ENCODE peak calls at places on chromosome 3, in five cellular contexts. W is neuronal stem cell, P is H9, B is mesenchymal stem cell, U is H1. R is an unnamed sample.

GRCh38 chr3:23017800-23018199 is 185.3 kb upstream of the UBE2E2 start:
- DNase-seq in W (no peak), P (no peak), B (no peak), U (no peak), R (peak)

GRCh38 chr3:165753560-165753959 is 83.7 kb downstream of the BCHE start:
- DNase-seq in W (no peak), P (no peak), B (peak), U (no peak), R (no peak)

GRCh38 chr3:194139085-194139976 is 3.4 kb downstream of the HES1 start:
- DNase-seq in W (peak), P (peak), B (peak), U (peak), R (peak)

GRCh38 chr3:59374812-59375211 is 325.0 kb upstream of the CFAP20DC start:
- DNase-seq in W (peak), P (no peak), B (no peak), U (no peak), R (no peak)

GRCh38 chr3:194073926-194074325 is 62.0 kb upstream of the HES1 start:
- DNase-seq in W (no peak), P (no peak), B (no peak), U (no peak), R (no peak)

GRCh38 chr3:158703566-158703965 is 28.7 kb downstream of the RARRES1 start:
- DNase-seq in W (no peak), P (no peak), B (peak), U (no peak), R (peak)

GRCh38 chr3:152339881-152340505 is 71.3 kb downstream of the MBNL1 start:
- DNase-seq in W (no peak), P (no peak), B (no peak), U (no peak), R (peak)

GRCh38 chr3:113499081-113499480 is 15.9 kb downstream of the SPICE1 start:
- DNase-seq in W (no peak), P (no peak), B (no peak), U (no peak), R (no peak)

GRCh38 chr3:24299801-24300626 is 194.6 kb downstream of the THRB start:
- DNase-seq in W (no peak), P (no peak), B (peak), U (no peak), R (peak)

GRCh38 chr3:106769045-106769444 is 608.2 kb upstream of the CCDC54 start:
- DNase-seq in W (no peak), P (no peak), B (no peak), U (no peak), R (no peak)

GRCh38 chr3:102092617-102093466 is 243.5 kb downstream of the NFKBIZ start:
- DNase-seq in W (no peak), P (no peak), B (peak), U (no peak), R (no peak)

GRCh38 chr3:61158152-61158551 is 93.1 kb downstream of the FHIT start:
- DNase-seq in W (no peak), P (no peak), B (no peak), U (no peak), R (no peak)

GRCh38 chr3:112888388-112889085 is 41.9 kb upstream of the CD200R1L start:
- DNase-seq in W (no peak), P (no peak), B (no peak), U (no peak), R (no peak)

GRCh38 chr3:38129058-38129457 is 7.9 kb downstream of the ACAA1 start:
- DNase-seq in W (no peak), P (no peak), B (no peak), U (no peak), R (no peak)

GRCh38 chr3:47512416-47513124 is 942 bp downstream of the ELP6 start:
- DNase-seq in W (no peak), P (no peak), B (peak), U (no peak), R (no peak)

GRCh38 chr3:121809249-121809648 is 25.6 kb downstream of the IQCB1 start:
- DNase-seq in W (no peak), P (no peak), B (no peak), U (no peak), R (no peak)

GRCh38 chr3:58045084-58045483 is 36.9 kb downstream of the FLNB start:
- DNase-seq in W (no peak), P (no peak), B (no peak), U (no peak), R (no peak)

GRCh38 chr3:169256791-169257522 is 406.6 kb downstream of the MECOM start:
- DNase-seq in W (no peak), P (no peak), B (no peak), U (no peak), R (no peak)

GRCh38 chr3:160796813-160797164 is 40.8 kb downstream of the PPM1L start:
- DNase-seq in W (no peak), P (no peak), B (no peak), U (no peak), R (no peak)

GRCh38 chr3:13047296-13048165 is 25.7 kb downstream of the IQSEC1 start:
- DNase-seq in W (no peak), P (no peak), B (no peak), U (no peak), R (no peak)

GRCh38 chr3:115396801-115397200 is 226.5 kb upstream of the GAP43 start:
- DNase-seq in W (no peak), P (no peak), B (no peak), U (no peak), R (no peak)

GRCh38 chr3:61345020-61345419 is 93.8 kb upstream of the FHIT start:
- DNase-seq in W (no peak), P (no peak), B (no peak), U (no peak), R (no peak)

GRCh38 chr3:81496407-81497104 is 264.9 kb downstream of the GBE1 start:
- DNase-seq in W (no peak), P (no peak), B (no peak), U (no peak), R (peak)

GRCh38 chr3:117955196-117955595 is 1079.5 kb downstream of the IGSF11 start:
- DNase-seq in W (no peak), P (no peak), B (no peak), U (no peak), R (no peak)

GRCh38 chr3:169456900-169457299 is 206.6 kb downstream of the MECOM start:
- DNase-seq in W (no peak), P (no peak), B (no peak), U (no peak), R (no peak)

GRCh38 chr3:10999516-10999915 is 7.0 kb downstream of the SLC6A1 start:
- DNase-seq in W (no peak), P (no peak), B (no peak), U (no peak), R (no peak)

GRCh38 chr3:66498718-66499611 is 1.9 kb downstream of the LRIG1 start:
- DNase-seq in W (no peak), P (no peak), B (no peak), U (no peak), R (no peak)

GRCh38 chr3:56469141-56469540 is 874 bp upstream of the ERC2 start:
- DNase-seq in W (no peak), P (no peak), B (peak), U (no peak), R (no peak)

GRCh38 chr3:5058463-5058862 is 63.6 kb upstream of the ARL8B start:
- DNase-seq in W (no peak), P (no peak), B (peak), U (no peak), R (no peak)

GRCh38 chr3:23864954-23865353 is 51.8 kb downstream of the NKIRAS1 start:
- DNase-seq in W (no peak), P (no peak), B (no peak), U (no peak), R (no peak)

GRCh38 chr3:126326629-126327028 is 30.6 kb downstream of the KLF15 start:
- DNase-seq in W (no peak), P (no peak), B (no peak), U (no peak), R (no peak)

GRCh38 chr3:132790806-132791205 is 68.6 kb upstream of the NPHP3 start:
- DNase-seq in W (no peak), P (no peak), B (no peak), U (no peak), R (no peak)

GRCh38 chr3:171959532-171960044 is 79.8 kb upstream of the FNDC3B start:
- DNase-seq in W (no peak), P (no peak), B (no peak), U (no peak), R (no peak)

GRCh38 chr3:72077473-72078259 is 292.7 kb upstream of the PROK2 start:
- DNase-seq in W (no peak), P (no peak), B (no peak), U (no peak), R (no peak)
- H2BK12ac ChIP-seq in W (no peak), P (no peak), B (no peak), U (no peak), R (no peak)

DNA sequence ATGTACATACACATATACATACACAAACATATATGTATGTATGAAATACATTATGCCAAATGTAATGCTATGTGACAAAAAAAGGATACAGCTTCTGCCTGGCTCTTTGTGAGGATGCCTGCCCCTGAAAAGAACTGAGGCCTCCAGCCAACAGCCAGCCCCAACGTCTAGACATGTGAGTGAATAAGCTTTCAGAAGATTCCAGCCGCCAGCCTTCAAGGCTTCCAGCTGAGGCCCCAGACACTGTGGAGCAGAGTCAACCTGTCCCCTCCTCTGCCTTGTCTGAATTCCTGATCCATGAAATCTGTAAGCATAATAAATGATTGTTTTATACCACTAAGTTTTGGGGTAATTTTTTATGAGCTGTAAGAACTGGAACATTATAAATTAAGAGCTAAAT is 24.7 kb downstream of the GXYLT2 start:
- DNase-seq in W (no peak), P (no peak), B (no peak), U (no peak), R (no peak)
- H2AFZ ChIP-seq in W (no peak), P (no peak), B (no peak), U (no peak), R (no peak)

GRCh38 chr3:36401056-36401455 is 20.8 kb downstream of the STAC start:
- DNase-seq in W (no peak), P (no peak), B (no peak), U (no peak), R (no peak)
- H2BK12ac ChIP-seq in W (no peak), P (no peak), B (no peak), U (no peak), R (no peak)

GRCh38 chr3:69725994-69726571 is 13.2 kb upstream of the MITF start:
- DNase-seq in W (no peak), P (no peak), B (no peak), U (no peak), R (no peak)
- H2AFZ ChIP-seq in W (no peak), P (no peak), B (no peak), U (no peak), R (no peak)

GRCh38 chr3:146865175-146865755 is 260.1 kb upstream of the PLSCR5 start:
- DNase-seq in W (no peak), P (no peak), B (no peak), U (no peak), R (no peak)
- H2BK12ac ChIP-seq in W (no peak), P (no peak), B (no peak), U (no peak), R (no peak)

DNA sequence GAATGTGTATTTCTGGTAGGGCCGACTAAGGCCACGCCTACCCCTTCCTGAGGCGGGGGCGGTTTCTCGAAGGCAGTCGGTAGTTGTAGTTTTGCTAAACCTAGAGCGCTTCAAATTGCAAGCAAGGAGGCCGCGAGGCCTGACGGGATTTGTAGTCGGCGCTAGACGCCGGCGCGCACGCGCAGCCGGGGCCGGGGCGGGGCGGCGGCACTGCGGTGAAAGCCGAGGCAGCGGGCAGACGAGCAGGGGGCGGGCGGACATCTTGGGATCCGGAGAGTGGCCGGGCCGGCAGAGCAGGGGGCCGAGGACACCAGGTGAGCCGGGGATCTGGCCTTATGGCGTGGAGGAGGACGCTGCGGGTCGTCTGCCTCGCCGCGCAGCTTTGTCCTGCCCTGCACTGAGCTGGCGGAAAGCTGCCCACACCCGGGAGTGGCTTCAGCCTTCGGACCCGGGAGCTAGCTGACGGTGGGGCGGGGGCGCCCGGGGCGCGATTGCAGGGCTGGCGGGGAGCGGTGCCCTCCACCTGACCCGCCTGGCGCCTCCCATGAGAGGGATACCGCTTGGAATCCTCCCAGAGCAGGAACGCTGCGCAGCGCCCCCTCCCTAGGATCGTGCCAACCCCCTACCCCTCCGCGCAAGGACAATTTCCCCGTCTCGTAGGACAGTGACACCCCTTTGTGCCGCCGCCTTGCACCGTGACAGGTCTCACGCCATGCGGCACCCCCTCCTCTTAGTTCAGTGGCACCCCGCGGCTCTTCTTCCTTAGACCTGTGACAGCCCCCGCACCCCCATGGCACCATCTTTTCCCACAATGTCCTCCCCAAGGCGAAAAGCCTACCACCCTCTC is at the start of gene AP2M1:
- DNase-seq in W (peak), P (peak), B (peak), U (peak), R (peak)
- H2AFZ ChIP-seq in W (peak), P (no peak), B (peak), U (peak), R (peak)

GRCh38 chr3:195718477-195718984 is 2.2 kb upstream of the MUC20 start:
- DNase-seq in W (peak), P (no peak), B (no peak), U (no peak), R (no peak)
- H2BK12ac ChIP-seq in W (no peak), P (no peak), B (no peak), U (no peak), R (no peak)

R was measured in trophoblast cell.